ENCODE peak calls at places on chromosomes 3 and 15, in eight cellular contexts. N is stimulated activated CD4-positive, alpha-beta T cell treated with anti-CD3 and anti-CD28 coated beads, Interleukin-1b, Interleukin-23, amount 100 ng/mL, for 24 hours; C is amygdala; T is renal cortical epithelial cell; B is EH; X is activated CD4-positive, alpha-beta T cell treated with anti-CD3 and anti-CD28 coated beads, Interleukin-2, amount 50 U/mL, for 1 hour; O is NCI-H1105 treated with DMSO at 0.1 percent for 48 hours; L is PC-3. E is an unnamed sample.

GRCh38 chr3:132029182-132029902 is 5.5 kb downstream of the CPNE4 start:
- DNase-seq in N (peak), O (peak), L (peak), C (peak), X (peak), B (peak), T (peak), E (peak)

GRCh38 chr3:40477671-40478070 is 749 bp downstream of the ZNF619 start:
- DNase-seq in C (no peak), O (no peak), T (peak), X (no peak), L (peak), B (peak), N (no peak), E (no peak)

GRCh38 chr15:77837649-77838025 is 204.9 kb upstream of the LINGO1 start:
- DNase-seq in L (no peak), C (no peak), B (no peak), T (no peak), N (no peak), O (no peak), X (no peak), E (no peak)

GRCh38 chr15:63945838-63946298 is 100.4 kb downstream of the DAPK2 start:
- DNase-seq in O (no peak), B (no peak), C (no peak), L (peak), N (no peak), T (peak), X (no peak), E (no peak)

GRCh38 chr3:111861396-111861795 is 2.3 kb downstream of the PHLDB2 start:
- DNase-seq in X (no peak), T (no peak), C (no peak), B (peak), L (no peak), O (no peak), N (no peak), E (peak)

GRCh38 chr3:77372634-77373346 is 332.9 kb downstream of the ROBO2 start:
- DNase-seq in O (no peak), C (no peak), B (no peak), L (no peak), N (no peak), X (no peak), T (no peak), E (no peak)

GRCh38 chr3:59425371-59425770 is 375.5 kb upstream of the CFAP20DC start:
- DNase-seq in O (no peak), C (no peak), L (peak), T (peak), B (peak), N (no peak), X (no peak), E (no peak)

GRCh38 chr15:33242165-33242564 is 47.7 kb upstream of the FMN1 start:
- DNase-seq in O (no peak), T (peak), X (no peak), L (peak), N (no peak), B (peak), C (no peak), E (no peak)

GRCh38 chr3:42012378-42012934 is 50.6 kb upstream of the ULK4 start:
- DNase-seq in X (no peak), N (no peak), O (no peak), B (no peak), C (no peak), T (no peak), L (no peak), E (no peak)

GRCh38 chr3:159499031-159499793 is 489.4 kb upstream of the IL12A start:
- DNase-seq in N (no peak), B (peak), C (no peak), T (peak), X (no peak), O (no peak), L (peak), E (no peak)

GRCh38 chr15:36925671-36926421 is 174.5 kb downstream of the MEIS2 start:
- DNase-seq in L (no peak), C (no peak), N (no peak), O (peak), T (peak), X (no peak), B (peak), E (no peak)

E was measured in glutamatergic neuron.